ENCODE peak calls at places on chromosomes 12 and 14, in four cellular contexts. Q, J, P and B are unnamed samples.

GRCh38 chr12:100794441-100795192 is at the start of gene ANO4:
- DNase-seq in J (peak), P (peak), Q (no peak), B (peak)

GRCh38 chr14:35223927-35224326 is 68.3 kb upstream of the PSMA6 start:
- DNase-seq in P (no peak), J (no peak), Q (no peak), B (no peak)

GRCh38 chr12:52646613-52647012 is 5.4 kb downstream of the KRT2 start:
- DNase-seq in P (peak), Q (no peak), J (no peak), B (peak)

GRCh38 chr14:92877757-92878431 is 45.1 kb upstream of the CHGA start:
- DNase-seq in J (no peak), P (peak), Q (no peak), B (peak)

GRCh38 chr14:37598085-37598972 is 2.9 kb downstream of the TTC6 start:
- DNase-seq in P (peak), Q (no peak), J (no peak), B (peak)

GRCh38 chr14:29320261-29320660 is 553.7 kb downstream of the FOXG1 start:
- DNase-seq in J (no peak), P (no peak), Q (no peak), B (no peak)

GRCh38 chr12:112381421-112381897 is 772 bp downstream of the HECTD4 start:
- DNase-seq in J (no peak), Q (peak), P (no peak), B (no peak)

GRCh38 chr14:91245029-91245428 is 525 bp upstream of the GPR68 start:
- DNase-seq in P (no peak), Q (no peak), J (no peak), B (no peak)

GRCh38 chr12:39275846-39276245 is 167.1 kb downstream of the KIF21A start:
- DNase-seq in J (no peak), Q (no peak), P (no peak), B (no peak)

GRCh38 chr12:6914246-6914947 is at the start of gene ENO2:
- DNase-seq in Q (peak), P (peak), J (peak), B (peak)
- TF ChIP-seq TEAD4 in Q (no peak), P (no peak), J (no peak), B (no peak)

GRCh38 chr12:131282292-131283080 is 328.8 kb downstream of the ADGRD1 start:
- DNase-seq in J (no peak), Q (no peak), P (no peak), B (no peak)

GRCh38 chr12:131283191-131283861 is 329.6 kb downstream of the ADGRD1 start:
- DNase-seq in J (no peak), Q (no peak), P (no peak), B (no peak)

GRCh38 chr12:131279281-131279921 is 325.7 kb downstream of the ADGRD1 start:
- DNase-seq in J (no peak), Q (no peak), P (no peak), B (no peak)

GRCh38 chr12:131280426-131280825 is 326.7 kb downstream of the ADGRD1 start:
- DNase-seq in J (no peak), P (no peak), Q (no peak), B (no peak)

DNA sequence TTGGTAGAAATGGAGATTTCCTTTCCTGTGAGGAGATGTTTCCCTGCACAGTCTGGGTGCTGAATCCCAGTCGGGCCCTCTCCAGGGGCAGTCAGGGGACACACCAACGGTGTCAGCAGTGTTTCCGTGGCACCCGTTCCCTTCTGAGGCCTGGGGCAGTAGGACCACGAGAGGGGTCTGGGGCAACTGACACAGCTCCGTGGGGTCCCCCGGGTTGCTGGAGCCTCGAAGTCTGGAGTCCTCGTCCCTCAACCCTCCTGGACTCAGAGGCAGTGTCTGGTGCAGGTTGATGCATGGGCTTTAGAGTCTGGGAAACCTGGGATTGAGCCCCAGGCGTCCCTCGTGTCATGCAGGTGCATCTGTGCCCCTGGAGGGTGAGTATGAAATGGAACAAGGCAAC is 327.3 kb downstream of the ADGRD1 start:
- DNase-seq in J (no peak), P (no peak), Q (no peak), B (no peak)
- TF ChIP-seq TEAD4 in J (no peak), P (no peak), Q (no peak), B (no peak)

GRCh38 chr14:32808574-32809098 is 130.0 kb upstream of the NPAS3 start:
- DNase-seq in P (no peak), Q (no peak), J (no peak), B (no peak)

GRCh38 chr14:32809255-32809654 is 129.4 kb upstream of the NPAS3 start:
- DNase-seq in J (no peak), P (no peak), Q (no peak), B (no peak)

GRCh38 chr14:32816588-32816987 is 122.1 kb upstream of the NPAS3 start:
- DNase-seq in Q (no peak), P (no peak), J (no peak), B (no peak)

GRCh38 chr14:32814721-32815120 is 124.0 kb upstream of the NPAS3 start:
- DNase-seq in P (no peak), Q (no peak), J (no peak), B (no peak)

DNA sequence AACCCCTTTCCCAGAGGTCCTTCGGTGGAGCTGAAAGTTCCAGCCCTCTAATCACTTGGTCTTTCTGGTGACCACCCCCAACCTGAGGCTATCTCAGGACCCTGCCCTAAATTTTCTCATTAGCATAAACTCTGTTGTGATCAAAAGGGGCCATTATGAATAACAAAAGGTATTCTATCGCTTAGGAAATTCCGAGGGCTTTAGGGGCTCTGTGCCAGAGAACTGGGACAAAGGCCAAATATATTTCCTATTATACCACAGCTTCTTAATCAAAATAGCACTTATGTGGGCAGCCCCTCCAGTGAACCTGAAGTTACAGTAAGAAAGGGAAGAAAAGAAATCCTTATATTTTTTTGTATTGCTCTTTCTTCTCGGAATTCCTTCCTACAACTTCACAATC is 125.3 kb upstream of the NPAS3 start:
- DNase-seq in Q (no peak), J (no peak), P (no peak), B (no peak)
- TF ChIP-seq TEAD4 in Q (no peak), J (no peak), P (peak), B (no peak)

GRCh38 chr12:124000111-124000510 is 27.1 kb downstream of the ZNF664 start:
- DNase-seq in J (no peak), Q (no peak), P (no peak), B (no peak)
- TF ChIP-seq TEAD4 in J (no peak), Q (no peak), P (no peak), B (no peak)

GRCh38 chr14:101444116-101444515 is 117.2 kb upstream of the DIO3 start:
- DNase-seq in P (no peak), J (no peak), Q (no peak), B (no peak)
- TF ChIP-seq TEAD4 in P (no peak), J (no peak), Q (no peak), B (no peak)

DNA sequence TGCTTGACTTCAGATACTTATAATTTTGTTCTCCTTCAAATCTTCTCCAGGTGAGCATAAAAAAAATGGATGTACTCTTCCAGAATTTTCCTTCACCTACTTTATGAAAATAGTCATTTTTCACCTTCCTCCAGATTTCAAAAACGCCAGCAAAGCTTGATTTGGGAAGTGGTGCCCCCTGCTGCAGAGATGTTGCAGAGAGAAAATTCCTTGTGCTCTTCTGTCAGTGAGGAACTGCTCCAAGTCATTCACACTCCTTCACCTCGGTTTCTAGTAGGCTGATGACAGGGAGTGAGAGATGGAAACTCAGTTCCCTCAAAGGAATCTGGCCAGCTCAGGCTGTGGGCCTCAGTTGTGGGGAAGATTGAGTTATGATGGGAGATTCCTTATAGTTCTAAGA is 24.2 kb upstream of the RNASE3 start:
- DNase-seq in P (no peak), Q (no peak), J (no peak), B (peak)
- TF ChIP-seq TEAD4 in P (peak), Q (no peak), J (no peak), B (no peak)

DNA sequence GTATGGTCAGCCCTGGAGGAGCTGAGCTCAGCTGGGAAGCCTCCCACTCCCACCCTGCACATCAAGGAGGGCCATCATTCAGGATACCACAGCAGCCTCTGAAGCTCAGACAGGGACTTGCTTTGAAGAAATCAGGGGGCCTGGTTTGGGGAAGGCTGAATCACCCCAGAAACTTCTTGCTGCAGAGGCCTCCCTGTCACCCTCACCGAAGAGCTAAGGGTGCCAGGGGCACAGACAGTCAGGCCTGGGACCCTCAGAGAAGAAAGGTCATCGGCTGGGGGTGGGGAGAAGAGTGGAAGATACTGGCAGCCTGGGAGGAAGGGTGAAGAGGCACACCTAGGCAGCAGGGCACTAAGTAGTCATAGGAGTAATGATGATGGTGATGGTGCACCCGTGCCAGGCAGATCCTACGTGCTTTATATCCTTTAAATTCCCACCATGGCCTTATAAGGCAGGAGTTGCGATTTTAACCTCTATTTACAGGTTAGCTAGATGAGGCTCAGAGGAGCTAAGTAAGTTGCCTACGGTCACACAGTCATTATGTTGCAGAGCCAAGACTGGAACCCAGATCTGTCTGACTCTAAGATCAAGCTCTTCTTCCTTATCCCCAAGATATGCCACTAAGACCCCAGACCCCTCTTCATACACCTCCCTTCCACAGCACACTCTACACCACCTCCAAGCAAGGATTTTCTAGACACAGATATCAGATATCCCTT is 28.5 kb upstream of the PNMA1 start:
- DNase-seq in Q (no peak), P (no peak), J (no peak), B (no peak)
- TF ChIP-seq TEAD4 in Q (no peak), P (no peak), J (no peak), B (no peak)